ENCODE peak calls at places on chromosomes 7 and 10, in five cellular contexts. H, O, J, K and S are unnamed samples.
A peak's percentile ranks its signal among the peaks of the same experiment; 100 is the strongest.

GRCh38 chr7:2445047-2445446 is 31.2 kb downstream of the GRIFIN start:
- DNase-seq in H (no peak), O (no peak), J (no peak), K (no peak), S (no peak)

GRCh38 chr10:51178634-51179033 is 104.3 kb downstream of the PRKG1 start:
- DNase-seq in H (no peak), O (no peak), J (no peak), K (no peak), S (no peak)

GRCh38 chr7:33895025-33895804 is 10.1 kb upstream of the BMPER start:
- DNase-seq in H (peak; percentile 65), O (peak; percentile 77), J (peak; percentile 83), K (peak; percentile 64), S (peak; percentile 31)

GRCh38 chr10:103768345-103768744 is 87.0 kb downstream of the SH3PXD2A start:
- DNase-seq in H (no peak), O (no peak), J (no peak), K (no peak), S (no peak)

GRCh38 chr7:137287651-137288258 is 55.8 kb downstream of the PTN start:
- DNase-seq in H (no peak), O (no peak), J (no peak), K (no peak), S (no peak)

GRCh38 chr7:29957921-29958320 is 31.7 kb downstream of the SCRN1 start:
- DNase-seq in H (no peak), O (peak; percentile 32), J (no peak), K (no peak), S (no peak)

GRCh38 chr7:41416208-41416595 is 286.7 kb downstream of the INHBA start:
- DNase-seq in H (no peak), O (no peak), J (no peak), K (no peak), S (no peak)

GRCh38 chr10:130857631-130858295 is 453.8 kb downstream of the TCERG1L start:
- DNase-seq in H (no peak), O (no peak), J (no peak), K (no peak), S (no peak)

GRCh38 chr10:112524637-112525036 is 77.6 kb downstream of the VTI1A start:
- DNase-seq in H (no peak), O (no peak), J (no peak), K (no peak), S (no peak)

GRCh38 chr10:80160361-80161128 is 28.0 kb downstream of the PLAC9 start:
- DNase-seq in H (no peak), O (no peak), J (no peak), K (no peak), S (no peak)

GRCh38 chr7:42588876-42589275 is 323.0 kb downstream of the C7orf25 start:
- DNase-seq in H (no peak), O (no peak), J (no peak), K (no peak), S (no peak)